ENCODE peak calls at places on chromosomes 5 and 9, in five cellular contexts. R is body of pancreas, D is AG09309, M is A549, K is adrenal gland. N is an unnamed sample.

GRCh38 chr5:10254686-10255085 is 4.6 kb downstream of the CCT5 start:
- DNase-seq in R (no peak), K (no peak), D (no peak), M (no peak), N (no peak)

GRCh38 chr9:77456829-77457437 is 191.2 kb downstream of the GNA14 start:
- DNase-seq in R (peak), K (peak), D (peak), M (peak), N (peak)

GRCh38 chr5:111685969-111686368 is 71.0 kb downstream of the NREP start:
- DNase-seq in M (peak), K (no peak), D (no peak), R (no peak), N (no peak)

GRCh38 chr5:113036826-113037225 is 60.2 kb downstream of the DCP2 start:
- DNase-seq in R (no peak), K (no peak), M (no peak), D (no peak), N (no peak)

GRCh38 chr5:57939771-57940170 is 457.2 kb upstream of the ACTBL2 start:
- DNase-seq in K (no peak), D (no peak), R (no peak), M (no peak), N (no peak)

GRCh38 chr9:38091310-38092199 is 22.5 kb upstream of the SHB start:
- DNase-seq in R (no peak), M (no peak), D (no peak), K (no peak), N (no peak)

GRCh38 chr5:177366528-177367322 is 9.0 kb downstream of the RGS14 start:
- DNase-seq in D (no peak), K (peak), R (peak), M (no peak), N (no peak)

GRCh38 chr5:127326438-127326837 is 35.8 kb downstream of the MEGF10 start:
- DNase-seq in D (no peak), K (no peak), M (peak), R (no peak), N (no peak)

GRCh38 chr5:59132131-59132530 is 549.3 kb downstream of the RAB3C start:
- DNase-seq in D (no peak), M (no peak), K (no peak), R (no peak), N (no peak)

GRCh38 chr9:7691909-7692308 is 107.7 kb downstream of the DMAC1 start:
- DNase-seq in K (no peak), D (no peak), M (no peak), R (no peak), N (no peak)

GRCh38 chr5:35754481-35754880 is 102.2 kb upstream of the IL7R start:
- DNase-seq in D (no peak), K (no peak), R (no peak), M (no peak), N (no peak)

GRCh38 chr5:8184455-8185063 is 315.6 kb downstream of the MTRR start:
- DNase-seq in R (peak), M (peak), D (no peak), K (peak), N (peak)

GRCh38 chr9:79256691-79257213 is 315.0 kb upstream of the TLE4 start:
- DNase-seq in R (peak), M (no peak), D (peak), K (no peak), N (no peak)

GRCh38 chr5:136018814-136019777 is 9.7 kb upstream of the TGFBI start:
- DNase-seq in R (no peak), M (peak), K (no peak), D (peak), N (no peak)

GRCh38 chr5:77778881-77779438 is 2.8 kb upstream of the TBCA start:
- DNase-seq in M (no peak), K (no peak), R (no peak), D (no peak), N (no peak)

GRCh38 chr5:66747602-66748001 is 151.4 kb downstream of the MAST4 start:
- DNase-seq in R (no peak), K (no peak), M (no peak), D (no peak), N (no peak)

GRCh38 chr9:89821081-89821480 is 216.3 kb downstream of the GADD45G start:
- DNase-seq in K (no peak), R (no peak), M (no peak), D (no peak), N (peak)

GRCh38 chr5:169417676-169418075 is 116.7 kb upstream of the SLIT3 start:
- DNase-seq in R (no peak), K (no peak), D (no peak), M (no peak), N (no peak)

GRCh38 chr5:167241436-167242067 is 1049.9 kb upstream of the WWC1 start:
- DNase-seq in M (no peak), R (no peak), D (no peak), K (no peak), N (no peak)
- TF ChIP-seq CTCF in M (no peak), R (no peak), D (no peak), K (no peak), N (no peak)

GRCh38 chr9:126754436-126755324 is 50.2 kb upstream of the ZBTB43 start:
- DNase-seq in K (no peak), D (no peak), M (no peak), R (no peak), N (no peak)

GRCh38 chr9:126755325-126755875 is 49.4 kb upstream of the ZBTB43 start:
- DNase-seq in M (no peak), R (no peak), D (no peak), K (no peak), N (no peak)

GRCh38 chr9:126758916-126759576 is 45.8 kb upstream of the ZBTB43 start:
- DNase-seq in D (no peak), K (no peak), R (no peak), M (no peak), N (no peak)

GRCh38 chr9:126756876-126757415 is 47.9 kb upstream of the ZBTB43 start:
- DNase-seq in K (no peak), M (no peak), R (no peak), D (no peak), N (no peak)

DNA sequence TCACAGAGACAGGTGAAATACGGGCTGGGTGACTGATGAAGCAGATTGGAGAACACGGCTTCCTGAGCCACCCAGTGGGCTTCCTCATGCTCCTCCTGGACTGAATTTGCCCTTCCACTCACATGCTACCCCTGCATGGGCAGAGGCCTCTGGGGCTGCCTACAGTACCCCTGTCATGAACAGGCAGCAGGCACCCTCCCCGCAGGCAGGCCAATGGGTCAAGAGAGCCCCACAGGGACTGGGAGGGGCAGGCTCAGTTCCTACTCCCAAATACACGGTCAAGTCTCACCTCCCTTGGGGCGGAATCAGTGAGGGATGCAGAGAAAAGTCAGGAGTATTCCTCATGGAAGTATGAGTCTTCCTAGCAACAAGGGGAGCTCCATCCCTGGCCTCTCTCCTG is 48.6 kb upstream of the ZBTB43 start:
- DNase-seq in D (no peak), K (no peak), M (no peak), R (no peak), N (no peak)
- TF ChIP-seq CTCF in D (no peak), K (no peak), M (no peak), R (no peak), N (no peak)

DNA sequence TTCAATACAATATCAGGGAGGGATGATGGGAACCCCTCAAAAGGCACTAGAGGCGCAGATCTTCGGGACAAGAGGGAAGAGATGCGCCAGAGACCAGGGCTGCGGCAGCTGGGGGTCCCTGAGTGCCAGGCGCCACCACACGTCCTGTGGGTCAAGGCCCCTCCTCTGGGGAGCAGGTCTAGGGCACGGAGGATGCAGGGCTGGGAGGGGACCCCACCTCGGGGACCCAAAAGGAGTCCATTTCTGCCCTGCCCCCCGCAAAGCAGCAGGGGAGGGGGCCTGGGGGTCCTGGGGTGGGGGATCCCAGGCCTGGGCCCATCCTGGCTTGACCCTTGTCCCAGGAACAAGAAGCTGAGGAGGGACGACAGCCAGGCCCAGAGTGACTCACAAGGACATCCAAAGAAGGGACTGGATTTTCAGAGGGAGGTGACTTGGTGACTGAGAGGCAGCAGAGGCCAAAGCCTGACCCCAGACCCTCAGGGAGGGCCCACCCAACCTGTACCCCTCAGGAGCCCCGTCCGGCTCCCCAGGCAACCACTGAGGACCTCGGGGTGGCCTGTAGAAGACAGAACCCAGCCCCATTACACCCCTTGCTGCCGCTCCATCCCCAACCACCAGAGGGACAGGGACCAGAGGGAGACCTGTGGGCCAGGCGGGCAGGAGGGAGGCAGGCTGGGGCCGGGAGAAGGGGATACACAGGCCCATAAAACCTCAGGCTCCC is 54.2 kb downstream of the LRSAM1 start:
- DNase-seq in R (no peak), D (no peak), K (peak), M (peak), N (peak)
- TF ChIP-seq CTCF in R (peak), D (peak), K (peak), M (peak), N (peak)

GRCh38 chr9:4155224-4156026 is 144.4 kb downstream of the GLIS3 start:
- DNase-seq in R (no peak), M (peak), K (no peak), D (no peak), N (no peak)

GRCh38 chr9:4147476-4148214 is 152.2 kb downstream of the GLIS3 start:
- DNase-seq in K (no peak), M (peak), D (no peak), R (no peak), N (peak)

GRCh38 chr9:4152201-4152600 is 147.7 kb downstream of the GLIS3 start:
- DNase-seq in K (no peak), M (no peak), R (no peak), D (no peak), N (no peak)

GRCh38 chr9:4148215-4148561 is 151.7 kb downstream of the GLIS3 start:
- DNase-seq in R (no peak), M (no peak), D (no peak), K (no peak), N (no peak)

GRCh38 chr9:4152876-4153275 is 147.0 kb downstream of the GLIS3 start:
- DNase-seq in R (no peak), M (peak), D (no peak), K (no peak), N (no peak)
- TF ChIP-seq CTCF in R (no peak), M (peak), D (no peak), K (no peak), N (no peak)